ENCODE peak calls at places on chromosomes 11 and 22, in seven cellular contexts. O, U, T, G, S, V and I are unnamed samples.

GRCh38 chr22:23608583-23608982 is 23.5 kb downstream of the DRICH1 start:
- DNase-seq in S (peak), O (peak), G (peak), U (peak), V (no peak), T (no peak), I (no peak)

GRCh38 chr11:68261749-68262543 is 9.8 kb downstream of the C11orf24 start:
- DNase-seq in U (no peak), G (no peak), O (no peak), T (no peak), S (no peak), V (no peak), I (no peak)

GRCh38 chr11:107203656-107204055 is 185.4 kb upstream of the GUCY1A2 start:
- DNase-seq in S (no peak), U (no peak), O (no peak), G (no peak), V (no peak), T (no peak), I (no peak)

GRCh38 chr22:29723766-29724165 is 4.0 kb downstream of the CABP7 start:
- DNase-seq in U (no peak), T (no peak), S (no peak), V (peak), O (no peak), G (no peak), I (no peak)

GRCh38 chr11:16989554-16989953 is 24.7 kb downstream of the PLEKHA7 start:
- DNase-seq in S (no peak), O (no peak), V (no peak), G (no peak), U (no peak), T (no peak), I (no peak)

GRCh38 chr11:83026229-83026628 is 45.5 kb downstream of the RAB30 start:
- DNase-seq in S (no peak), V (no peak), T (no peak), O (no peak), U (no peak), G (no peak), I (no peak)

GRCh38 chr11:32584921-32585320 is 1.3 kb downstream of the EIF3M start:
- DNase-seq in S (no peak), U (no peak), G (peak), V (no peak), T (no peak), O (peak), I (no peak)

GRCh38 chr11:125425601-125426000 is 70.5 kb downstream of the FEZ1 start:
- DNase-seq in O (no peak), G (no peak), S (no peak), V (no peak), U (no peak), T (no peak), I (no peak)

GRCh38 chr11:17906436-17906835 is 106.4 kb downstream of the SERGEF start:
- DNase-seq in T (no peak), U (peak), G (peak), S (no peak), O (peak), V (peak), I (no peak)

GRCh38 chr11:18225906-18226305 is 10.7 kb downstream of the SAA4 start:
- DNase-seq in T (no peak), O (no peak), V (no peak), U (no peak), S (no peak), G (no peak), I (no peak)

GRCh38 chr11:34427171-34427805 is 11.4 kb upstream of the CAT start:
- DNase-seq in O (peak), T (peak), V (peak), S (peak), U (no peak), G (no peak), I (no peak)

GRCh38 chr11:118263694-118264567 is at the start of gene MPZL2:
- DNase-seq in S (no peak), O (peak), G (peak), T (no peak), U (peak), V (no peak), I (no peak)

GRCh38 chr22:26323013-26323412 is 106.0 kb upstream of the ASPHD2 start:
- DNase-seq in U (no peak), S (no peak), V (no peak), O (no peak), G (no peak), T (peak), I (no peak)

GRCh38 chr22:36552300-36552699 is 23.3 kb upstream of the EIF3D start:
- DNase-seq in T (no peak), S (no peak), G (no peak), O (no peak), U (peak), V (no peak), I (no peak)

GRCh38 chr11:47715082-47715669 is at the start of gene AGBL2:
- DNase-seq in T (peak), G (peak), O (peak), V (peak), S (peak), U (peak), I (peak)

GRCh38 chr11:9260182-9261146 is 4.7 kb downstream of the DENND5A start:
- DNase-seq in T (no peak), S (no peak), V (peak), G (no peak), O (no peak), U (no peak), I (no peak)

GRCh38 chr11:116605543-116605942 is 167.2 kb downstream of the BUD13 start:
- DNase-seq in U (peak), T (no peak), G (peak), O (peak), S (peak), V (no peak), I (no peak)

GRCh38 chr22:24697671-24698082 is 76.8 kb downstream of the PIWIL3 start:
- DNase-seq in O (no peak), U (no peak), V (no peak), G (no peak), T (no peak), S (no peak), I (no peak)

GRCh38 chr11:33857924-33858323 is 34.0 kb downstream of the LMO2 start:
- DNase-seq in S (peak), T (peak), U (peak), O (peak), G (peak), V (peak), I (peak)

GRCh38 chr11:117950320-117950719 is 21.1 kb upstream of the TMPRSS13 start:
- DNase-seq in V (no peak), U (peak), S (no peak), G (no peak), O (peak), T (no peak), I (peak)

GRCh38 chr22:33438273-33438672 is 380.1 kb upstream of the SYN3 start:
- DNase-seq in U (no peak), O (peak), G (no peak), V (no peak), T (peak), S (peak), I (no peak)

GRCh38 chr11:134149371-134149770 is 74.4 kb downstream of the NCAPD3 start:
- DNase-seq in U (no peak), V (no peak), S (no peak), G (no peak), T (no peak), O (no peak), I (no peak)

GRCh38 chr11:134152692-134153091 is 71.1 kb downstream of the NCAPD3 start:
- DNase-seq in T (no peak), O (no peak), S (no peak), V (no peak), G (no peak), U (no peak), I (no peak)

GRCh38 chr11:134151083-134151747 is 72.6 kb downstream of the NCAPD3 start:
- DNase-seq in O (no peak), U (no peak), T (no peak), S (no peak), V (no peak), G (no peak), I (no peak)

GRCh38 chr11:134153147-134153905 is 70.4 kb downstream of the NCAPD3 start:
- DNase-seq in G (no peak), T (no peak), S (no peak), U (no peak), O (no peak), V (no peak), I (no peak)

GRCh38 chr11:134150195-134150903 is 73.4 kb downstream of the NCAPD3 start:
- DNase-seq in T (no peak), S (no peak), V (no peak), G (no peak), U (no peak), O (no peak), I (no peak)
- H3K4me3 ChIP-seq in T (no peak), S (no peak), V (no peak), G (no peak), U (no peak), O (no peak), I (no peak)

GRCh38 chr11:60701509-60701818 is 2.1 kb downstream of the MS4A8 start:
- DNase-seq in S (no peak), V (no peak), G (no peak), U (no peak), T (no peak), O (no peak), I (no peak)
- H3K4me3 ChIP-seq in S (no peak), V (no peak), G (no peak), U (no peak), T (no peak), O (no peak), I (no peak)

GRCh38 chr22:38710352-38710751 is 4.6 kb downstream of the GTPBP1 start:
- DNase-seq in U (no peak), S (no peak), O (no peak), T (no peak), G (no peak), V (no peak), I (no peak)
- H3K4me3 ChIP-seq in U (no peak), S (no peak), O (no peak), T (no peak), G (no peak), V (no peak), I (no peak)

GRCh38 chr22:38796262-38796957 is 2.5 kb upstream of the DNAL4 start:
- DNase-seq in G (no peak), O (no peak), V (no peak), U (no peak), S (no peak), T (no peak), I (no peak)

GRCh38 chr22:38789606-38790005 is 4.3 kb downstream of the DNAL4 start:
- DNase-seq in T (no peak), V (no peak), S (no peak), G (no peak), U (no peak), O (no peak), I (no peak)

GRCh38 chr22:38793721-38794466 is at the start of gene DNAL4:
- DNase-seq in T (peak), G (peak), V (peak), O (peak), U (peak), S (peak), I (peak)

GRCh38 chr22:38795569-38795968 is 1.6 kb upstream of the DNAL4 start:
- DNase-seq in O (no peak), S (no peak), U (no peak), G (no peak), V (no peak), T (no peak), I (no peak)

GRCh38 chr22:38792833-38793232 is 1.1 kb downstream of the DNAL4 start:
- DNase-seq in S (peak), T (no peak), O (peak), U (no peak), G (no peak), V (no peak), I (no peak)
- H3K4me3 ChIP-seq in S (peak), T (peak), O (peak), U (peak), G (peak), V (peak), I (no peak)

GRCh38 chr22:20427104-20427944 is 10.3 kb downstream of the SCARF2 start:
- DNase-seq in S (no peak), T (no peak), G (no peak), U (no peak), O (no peak), V (no peak), I (no peak)

GRCh38 chr22:20424553-20424936 is 13.1 kb downstream of the SCARF2 start:
- DNase-seq in U (no peak), O (no peak), G (no peak), T (no peak), V (no peak), S (no peak), I (no peak)

GRCh38 chr22:20424937-20425587 is 12.6 kb downstream of the SCARF2 start:
- DNase-seq in S (peak), G (peak), V (peak), U (peak), O (no peak), T (no peak), I (no peak)

GRCh38 chr22:20427945-20428417 is 9.6 kb downstream of the SCARF2 start:
- DNase-seq in T (no peak), U (no peak), S (no peak), G (no peak), O (no peak), V (no peak), I (no peak)

GRCh38 chr22:20425821-20426615 is 11.6 kb downstream of the SCARF2 start:
- DNase-seq in U (no peak), V (no peak), T (no peak), S (no peak), O (no peak), G (no peak), I (no peak)
- H3K4me3 ChIP-seq in U (no peak), V (no peak), T (no peak), S (no peak), O (no peak), G (no peak), I (no peak)

DNA sequence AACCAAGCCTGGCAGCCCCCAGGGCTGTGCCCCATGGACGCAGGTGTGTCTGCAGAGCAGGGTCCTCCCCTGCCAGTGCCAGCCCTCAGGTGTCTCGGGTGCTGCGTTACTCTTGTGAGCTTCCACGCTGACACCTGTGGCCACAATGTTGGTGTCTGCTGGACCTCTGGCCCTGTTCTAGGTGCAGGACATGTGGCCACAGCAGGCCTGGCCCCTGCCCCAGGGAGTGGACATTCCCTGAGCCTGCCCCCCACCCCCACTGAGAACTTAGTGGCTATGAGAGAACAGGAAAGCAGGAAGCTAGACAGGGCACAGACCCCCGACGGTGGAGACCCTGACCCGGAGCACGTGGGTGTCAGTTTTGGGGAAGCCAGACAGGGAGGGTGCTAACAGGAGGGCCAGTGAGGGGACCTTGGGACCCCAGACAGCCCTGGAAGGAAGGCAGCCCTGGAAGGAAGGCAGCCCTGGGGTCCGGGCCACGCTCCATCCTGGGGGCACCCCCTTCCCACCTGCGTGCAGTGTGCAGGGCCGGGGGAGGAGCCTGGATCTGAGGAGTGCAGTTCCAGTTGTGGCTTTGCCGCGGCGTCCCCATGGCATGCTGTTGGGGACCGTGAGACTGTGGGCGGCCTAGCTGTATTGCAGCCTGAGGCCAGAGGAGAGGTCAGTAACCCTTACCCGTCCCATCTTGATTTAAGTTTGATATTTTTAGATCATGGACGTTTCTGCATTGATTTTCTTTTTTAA is 43.9 kb upstream of the PPARA start:
- DNase-seq in G (no peak), V (no peak), T (no peak), U (no peak), O (no peak), S (no peak), I (no peak)
- H3K4me3 ChIP-seq in G (no peak), V (no peak), T (no peak), U (no peak), O (no peak), S (no peak), I (no peak)

GRCh38 chr22:27614291-27615007 is 187.1 kb downstream of the MN1 start:
- DNase-seq in O (no peak), S (no peak), U (no peak), G (no peak), T (no peak), V (peak), I (no peak)
- H3K4me3 ChIP-seq in O (no peak), S (peak), U (no peak), G (no peak), T (peak), V (peak), I (no peak)

GRCh38 chr11:63756919-63757761 is 11.4 kb downstream of the ZFTA start:
- DNase-seq in V (no peak), O (no peak), T (no peak), S (no peak), U (no peak), G (no peak), I (no peak)
- H3K4me3 ChIP-seq in V (no peak), O (no peak), T (no peak), S (no peak), U (no peak), G (no peak), I (no peak)

DNA sequence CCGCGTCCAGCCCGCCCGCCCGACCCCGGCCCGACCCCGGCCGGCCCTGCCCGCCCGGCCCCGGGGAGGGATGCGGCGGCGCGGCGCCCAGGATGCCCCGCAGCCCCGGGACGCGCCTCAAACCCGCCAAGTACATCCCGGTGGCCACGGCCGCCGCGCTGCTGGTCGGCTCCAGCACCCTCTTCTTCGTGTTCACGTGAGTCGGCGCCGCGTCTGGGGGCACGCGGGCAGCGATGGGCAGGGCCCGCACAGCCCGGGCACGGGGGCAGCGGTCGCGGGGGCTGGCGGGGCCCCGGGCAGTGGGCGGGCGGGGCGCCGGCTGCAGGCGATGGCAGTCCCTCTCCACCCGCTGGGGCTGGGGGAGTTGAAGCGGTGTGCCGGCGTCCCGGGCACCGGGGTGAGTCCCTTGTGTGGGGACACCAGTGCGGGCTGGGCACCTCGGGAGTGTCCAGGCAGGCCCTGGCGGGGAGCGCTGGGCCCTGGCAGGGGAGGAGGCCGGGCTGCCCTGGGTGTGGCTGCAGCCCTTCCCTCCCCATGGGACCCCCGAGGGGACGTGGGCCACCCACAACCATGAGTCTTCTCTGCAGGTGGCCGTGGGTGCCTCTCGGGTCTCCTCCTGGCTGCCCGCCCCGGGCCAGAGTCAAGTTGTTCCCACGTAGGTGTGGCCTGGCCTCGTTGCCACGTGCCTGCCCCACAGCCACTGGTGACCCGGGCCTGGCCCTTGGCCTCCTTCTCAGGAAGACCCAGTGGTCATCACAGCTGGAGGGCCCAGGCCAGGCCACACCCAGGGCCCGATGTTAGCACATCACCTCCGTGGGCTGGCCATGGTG is 467 bp downstream of the ZDHHC8 start:
- DNase-seq in U (no peak), V (peak), O (no peak), T (peak), G (peak), S (no peak), I (peak)
- H3K4me3 ChIP-seq in U (peak), V (peak), O (peak), T (peak), G (peak), S (peak), I (peak)